ENCODE peak calls at places on chromosomes 11 and 22, in four cellular contexts. One of them, this sample, is unnamed.

GRCh38 chr11:104151404-104152204 is 12.3 kb downstream of the PDGFD start:
- DNase-seq in stomach: no peak
- DNase-seq in breast epithelium: no peak
- DNase-seq in body of pancreas: no peak
- DNase-seq in this sample: no peak

GRCh38 chr11:86395061-86395551 is 20.4 kb downstream of the CCDC81 start:
- DNase-seq in body of pancreas: no peak
- DNase-seq in breast epithelium: no peak
- DNase-seq in stomach: no peak
- DNase-seq in this sample: no peak

GRCh38 chr11:57370251-57370650 is 10.7 kb downstream of the PRG3 start:
- DNase-seq in stomach: no peak
- DNase-seq in breast epithelium: no peak
- DNase-seq in body of pancreas: no peak
- DNase-seq in this sample: no peak

GRCh38 chr11:86608251-86608799 is 64.1 kb downstream of the ME3 start:
- DNase-seq in stomach: peak
- DNase-seq in body of pancreas: peak
- DNase-seq in breast epithelium: peak
- DNase-seq in this sample: no peak

GRCh38 chr11:13831707-13832106 is 130.8 kb upstream of the SPON1 start:
- DNase-seq in body of pancreas: peak
- DNase-seq in stomach: no peak
- DNase-seq in breast epithelium: no peak
- DNase-seq in this sample: no peak

GRCh38 chr22:30249049-30250038 is 2.8 kb upstream of the LIF start:
- DNase-seq in breast epithelium: no peak
- DNase-seq in body of pancreas: no peak
- DNase-seq in stomach: no peak
- DNase-seq in this sample: no peak

GRCh38 chr22:25566812-25567211 is 2.3 kb downstream of the GRK3 start:
- DNase-seq in breast epithelium: no peak
- DNase-seq in body of pancreas: no peak
- DNase-seq in stomach: no peak
- DNase-seq in this sample: no peak

GRCh38 chr11:117022526-117022925 is 75.7 kb downstream of the SIK3 start:
- DNase-seq in body of pancreas: no peak
- DNase-seq in breast epithelium: no peak
- DNase-seq in stomach: no peak
- DNase-seq in this sample: no peak

GRCh38 chr22:45686004-45686403 is 14.4 kb downstream of the ATXN10 start:
- DNase-seq in breast epithelium: no peak
- DNase-seq in stomach: no peak
- DNase-seq in body of pancreas: no peak
- DNase-seq in this sample: no peak

GRCh38 chr11:126288237-126288636 is 5.3 kb downstream of the TIRAP start:
- DNase-seq in breast epithelium: no peak
- DNase-seq in body of pancreas: no peak
- DNase-seq in stomach: no peak
- DNase-seq in this sample: no peak

GRCh38 chr22:27749597-27750225 is 51.8 kb downstream of the MN1 start:
- DNase-seq in body of pancreas: no peak
- DNase-seq in breast epithelium: no peak
- DNase-seq in stomach: no peak
- DNase-seq in this sample: peak

GRCh38 chr22:23163665-23164064 is 16.6 kb upstream of the BCR start:
- DNase-seq in stomach: no peak
- DNase-seq in breast epithelium: peak
- DNase-seq in body of pancreas: no peak
- DNase-seq in this sample: no peak

GRCh38 chr22:39236321-39237275 is 8.2 kb downstream of the PDGFB start:
- DNase-seq in body of pancreas: no peak
- DNase-seq in breast epithelium: no peak
- DNase-seq in stomach: peak
- DNase-seq in this sample: no peak
- TF ChIP-seq POLR2A in body of pancreas: no peak
- TF ChIP-seq POLR2A in breast epithelium: no peak
- TF ChIP-seq POLR2A in stomach: no peak
- TF ChIP-seq POLR2A in this sample: no peak

GRCh38 chr11:836700-837099 is 3.9 kb downstream of the CD151 start:
- DNase-seq in breast epithelium: no peak
- DNase-seq in body of pancreas: no peak
- DNase-seq in stomach: no peak
- DNase-seq in this sample: no peak

GRCh38 chr11:836274-836673 is 3.5 kb downstream of the CD151 start:
- DNase-seq in body of pancreas: no peak
- DNase-seq in breast epithelium: no peak
- DNase-seq in stomach: no peak
- DNase-seq in this sample: no peak

GRCh38 chr11:838441-839279 is 3.7 kb downstream of the POLR2L start:
- DNase-seq in stomach: no peak
- DNase-seq in body of pancreas: no peak
- DNase-seq in breast epithelium: no peak
- DNase-seq in this sample: peak

GRCh38 chr11:837990-838307 is 4.4 kb downstream of the POLR2L start:
- DNase-seq in stomach: no peak
- DNase-seq in breast epithelium: no peak
- DNase-seq in body of pancreas: no peak
- DNase-seq in this sample: no peak

GRCh38 chr11:837189-837989 is 4.6 kb downstream of the CD151 start:
- DNase-seq in breast epithelium: no peak
- DNase-seq in body of pancreas: no peak
- DNase-seq in stomach: no peak
- DNase-seq in this sample: no peak
- TF ChIP-seq POLR2A in breast epithelium: no peak
- TF ChIP-seq POLR2A in body of pancreas: no peak
- TF ChIP-seq POLR2A in stomach: no peak
- TF ChIP-seq POLR2A in this sample: no peak

DNA sequence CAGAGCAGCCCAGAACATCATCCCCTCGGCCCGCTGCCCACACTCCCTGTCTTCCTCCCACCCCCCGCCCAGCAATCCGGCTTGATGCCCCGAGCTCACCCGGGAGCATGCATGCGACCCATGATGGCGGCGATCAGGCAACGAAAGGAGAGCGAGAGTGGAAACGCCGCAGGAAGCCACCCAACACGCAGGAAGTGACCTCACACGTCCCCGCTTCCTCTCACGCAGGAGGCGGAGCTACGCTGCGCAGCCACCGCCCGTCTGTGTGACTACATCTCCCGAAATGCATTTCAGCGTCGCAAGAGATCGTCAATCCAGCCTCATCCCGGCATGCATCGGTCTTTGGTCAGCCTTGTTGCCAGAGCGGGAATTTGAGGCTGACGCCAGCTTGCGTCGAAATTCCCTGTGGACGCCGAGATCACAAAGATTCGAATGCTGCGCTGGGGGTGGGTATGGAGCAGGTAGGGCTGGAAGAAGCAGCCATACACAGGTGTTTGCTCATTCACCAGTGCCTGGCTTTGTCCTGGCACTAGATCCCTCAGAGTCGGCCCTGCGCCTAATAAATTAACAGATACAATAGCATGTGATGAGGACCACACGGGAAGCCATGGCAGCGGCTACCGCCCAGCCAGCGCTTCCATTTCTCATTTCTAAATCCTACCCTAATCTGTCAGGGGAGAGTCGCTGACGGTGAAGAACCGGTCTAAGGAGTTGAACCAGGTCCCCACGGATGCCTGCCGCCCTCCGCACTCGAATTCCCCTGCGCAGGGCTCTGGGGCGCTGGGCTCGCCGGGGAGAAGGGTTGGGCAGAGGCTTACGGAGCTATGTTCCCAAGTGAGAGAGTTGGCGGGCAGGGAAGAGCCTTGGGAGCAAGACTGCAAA is at the start of gene RPS13:
- DNase-seq in breast epithelium: peak
- DNase-seq in stomach: peak
- DNase-seq in body of pancreas: peak
- DNase-seq in this sample: peak
- TF ChIP-seq POLR2A in breast epithelium: peak
- TF ChIP-seq POLR2A in stomach: peak
- TF ChIP-seq POLR2A in body of pancreas: peak
- TF ChIP-seq POLR2A in this sample: peak

GRCh38 chr11:64229959-64230208 is 464 bp upstream of the DNAJC4 start:
- DNase-seq in stomach: no peak
- DNase-seq in body of pancreas: no peak
- DNase-seq in breast epithelium: no peak
- DNase-seq in this sample: no peak

GRCh38 chr11:64229090-64229958 is 1.0 kb upstream of the DNAJC4 start:
- DNase-seq in body of pancreas: no peak
- DNase-seq in stomach: no peak
- DNase-seq in breast epithelium: no peak
- DNase-seq in this sample: no peak

GRCh38 chr11:64231536-64231935 is 1.2 kb downstream of the DNAJC4 start:
- DNase-seq in breast epithelium: no peak
- DNase-seq in stomach: no peak
- DNase-seq in body of pancreas: no peak
- DNase-seq in this sample: no peak

GRCh38 chr11:64230985-64231365 is 627 bp downstream of the DNAJC4 start:
- DNase-seq in breast epithelium: no peak
- DNase-seq in stomach: no peak
- DNase-seq in body of pancreas: no peak
- DNase-seq in this sample: no peak

DNA sequence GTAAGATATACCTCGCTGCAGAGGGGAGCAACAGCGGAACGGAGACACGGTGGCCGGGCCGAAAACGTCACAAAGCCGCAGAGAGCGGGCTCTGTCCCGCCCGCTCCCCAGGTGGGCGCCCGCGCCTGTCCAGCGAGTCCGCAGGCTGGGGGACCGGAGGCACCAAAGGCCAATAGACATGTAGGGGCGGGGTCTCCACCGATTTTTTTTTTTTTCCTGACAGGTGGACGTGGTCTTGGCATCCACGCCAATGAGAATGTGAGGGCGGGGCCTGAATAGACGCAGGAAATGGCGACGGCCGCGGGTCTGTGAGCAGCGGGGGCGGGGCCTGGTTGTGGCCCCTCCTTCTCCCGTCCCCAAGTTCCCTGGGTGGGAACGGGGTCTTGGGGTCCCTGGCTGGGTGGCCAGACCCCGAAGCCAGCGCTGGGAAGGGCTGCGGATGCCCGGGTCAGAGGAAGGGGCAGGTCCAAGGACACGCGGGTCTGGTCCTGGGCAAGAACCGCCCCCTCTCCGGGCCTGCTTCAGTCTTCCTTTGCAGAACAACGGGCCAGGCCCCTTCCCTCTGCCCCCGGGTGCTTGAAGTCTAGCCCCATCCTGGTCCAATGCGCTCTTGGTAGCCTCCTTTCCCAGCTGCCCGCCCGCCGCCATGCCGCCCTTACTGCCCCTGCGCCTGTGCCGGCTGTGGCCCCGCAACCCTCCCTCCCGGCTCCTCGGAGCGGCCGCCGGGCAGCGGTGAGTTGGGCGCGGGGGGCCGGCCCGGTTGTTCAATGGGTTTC is at the start of gene DNAJC4:
- DNase-seq in stomach: peak
- DNase-seq in body of pancreas: peak
- DNase-seq in breast epithelium: peak
- DNase-seq in this sample: peak
- TF ChIP-seq POLR2A in stomach: no peak
- TF ChIP-seq POLR2A in body of pancreas: peak
- TF ChIP-seq POLR2A in breast epithelium: no peak
- TF ChIP-seq POLR2A in this sample: peak

GRCh38 chr11:926341-926916 is 759 bp downstream of the AP2A2 start:
- DNase-seq in body of pancreas: peak
- DNase-seq in stomach: no peak
- DNase-seq in breast epithelium: no peak
- DNase-seq in this sample: peak
- TF ChIP-seq POLR2A in body of pancreas: no peak
- TF ChIP-seq POLR2A in stomach: no peak
- TF ChIP-seq POLR2A in breast epithelium: no peak
- TF ChIP-seq POLR2A in this sample: no peak

This sample was measured in H54.